ENCODE peak calls at places on chromosomes 11 and 22, in four cellular contexts. One of them, this sample, is unnamed.

GRCh38 chr22:37806409-37807338 is 1.1 kb upstream of the GCAT start:
- DNase-seq in COR-L47: no peak
- DNase-seq in mesenchymal stem cell: peak; percentile 53
- DNase-seq in brain microvascular endothelial cell: no peak
- DNase-seq in this sample: no peak

GRCh38 chr11:69930081-69931059 is 111.2 kb upstream of the FGF3 start:
- DNase-seq in COR-L47: no peak
- DNase-seq in mesenchymal stem cell: no peak
- DNase-seq in brain microvascular endothelial cell: no peak
- DNase-seq in this sample: no peak

GRCh38 chr11:78961938-78962701 is 387.5 kb upstream of the NARS2 start:
- DNase-seq in COR-L47: peak; percentile 92
- DNase-seq in mesenchymal stem cell: peak; percentile 37
- DNase-seq in brain microvascular endothelial cell: peak; percentile 18
- DNase-seq in this sample: peak; percentile 66

GRCh38 chr22:49481651-49482399 is 345.8 kb downstream of the BRD1 start:
- DNase-seq in COR-L47: peak; percentile 25
- DNase-seq in mesenchymal stem cell: no peak
- DNase-seq in brain microvascular endothelial cell: no peak
- DNase-seq in this sample: peak; percentile 29

GRCh38 chr11:115716577-115717214 is 212.5 kb upstream of the CADM1 start:
- DNase-seq in COR-L47: no peak
- DNase-seq in mesenchymal stem cell: no peak
- DNase-seq in brain microvascular endothelial cell: no peak
- DNase-seq in this sample: no peak

GRCh38 chr11:69352715-69353325 is 58.9 kb downstream of the MYEOV start:
- DNase-seq in COR-L47: no peak
- DNase-seq in mesenchymal stem cell: peak; percentile 97
- DNase-seq in brain microvascular endothelial cell: peak; percentile 95
- DNase-seq in this sample: peak; percentile 50

GRCh38 chr11:33588056-33588455 is 112.6 kb downstream of the C11orf91 start:
- DNase-seq in COR-L47: no peak
- DNase-seq in mesenchymal stem cell: no peak
- DNase-seq in brain microvascular endothelial cell: no peak
- DNase-seq in this sample: no peak

GRCh38 chr11:117900720-117901440 is 24.4 kb upstream of the FXYD6 start:
- DNase-seq in COR-L47: no peak
- DNase-seq in mesenchymal stem cell: no peak
- DNase-seq in brain microvascular endothelial cell: no peak
- DNase-seq in this sample: peak; percentile 57

This sample was measured in NCI-H1105 treated with DMSO at 0.1 percent for 48 hours.